ENCODE peak calls at places on chromosome 4, in ten cellular contexts. Q is left colon, N is omental fat pad, P is HT1080, A is mucosa of descending colon, C is pancreas, Z is T-helper 1 cell, X is BJ, T is activated B cell treated with CpG ODN at 0.5 μM for 24 hours, U is activated gamma-delta T cell treated with Interleukin-2 at 50 U/mL for 16 hours. O is an unnamed sample.

GRCh38 chr4:19999775-20000414 is 251.8 kb upstream of the SLIT2 start:
- DNase-seq in T (no peak), Z (no peak), U (no peak), P (no peak), X (no peak), C (no peak), A (no peak), N (no peak), Q (no peak), O (no peak)

GRCh38 chr4:125346616-125347015 is 31.9 kb downstream of the FAT4 start:
- DNase-seq in Z (no peak), C (no peak), A (no peak), P (no peak), T (no peak), X (no peak), Q (no peak), U (no peak), N (no peak), O (no peak)

GRCh38 chr4:14783011-14783877 is 219.0 kb upstream of the CPEB2 start:
- DNase-seq in T (no peak), U (no peak), X (no peak), Z (peak), C (no peak), A (no peak), N (no peak), Q (no peak), P (peak), O (peak)

GRCh38 chr4:7124643-7125442 is 57.0 kb upstream of the GRPEL1 start:
- DNase-seq in Q (peak), X (no peak), C (no peak), T (no peak), A (peak), Z (no peak), N (peak), U (no peak), P (peak), O (peak)

GRCh38 chr4:108980455-108981239 is 217.8 kb upstream of the ETNPPL start:
- DNase-seq in A (no peak), T (no peak), U (no peak), Z (peak), Q (no peak), N (no peak), X (no peak), C (no peak), P (no peak), O (no peak)

GRCh38 chr4:6855692-6856297 is 53.8 kb upstream of the TBC1D14 start:
- DNase-seq in C (no peak), U (peak), P (peak), Q (no peak), A (no peak), N (no peak), X (peak), Z (peak), T (no peak), O (peak)

GRCh38 chr4:48681856-48682255 is 98.2 kb downstream of the FRYL start:
- DNase-seq in Q (no peak), U (peak), X (no peak), T (no peak), P (peak), Z (peak), A (peak), C (no peak), N (no peak), O (no peak)

GRCh38 chr4:15754323-15754722 is 23.8 kb upstream of the CD38 start:
- DNase-seq in U (peak), T (no peak), P (peak), N (no peak), X (no peak), A (peak), C (no peak), Q (no peak), Z (peak), O (peak)

GRCh38 chr4:154574311-154574710 is 11.5 kb downstream of the FGB start:
- DNase-seq in N (no peak), Q (no peak), Z (no peak), X (no peak), U (no peak), T (no peak), C (no peak), P (peak), A (no peak), O (no peak)

O was measured in RPMI7951.